ENCODE peak calls at places on chromosome 20, in four cellular contexts. P is stimulated activated CD8-positive, alpha-beta memory T cell treated with anti-CD3 and anti-CD28 coated beads, Interleukin-7, amount 100 ng/mL, for 24 hours; H is HT-29; A is bronchial epithelial cell. Y is an unnamed sample.

GRCh38 chr20:51318058-51318960 is 224.2 kb downstream of the NFATC2 start:
- DNase-seq in P (peak; percentile 37), H (peak; percentile 70), A (no peak), Y (no peak)

GRCh38 chr20:59971428-59971827 is 13.2 kb downstream of the CDH26 start:
- DNase-seq in P (no peak), H (no peak), A (peak; percentile 73), Y (no peak)

GRCh38 chr20:54293526-54293925 is 85.6 kb downstream of the PFDN4 start:
- DNase-seq in P (no peak), H (no peak), A (no peak), Y (no peak)

GRCh38 chr20:2619961-2620595 is 32.4 kb upstream of the NOP56 start:
- DNase-seq in P (no peak), H (no peak), A (peak; percentile 80), Y (no peak)

GRCh38 chr20:14193443-14193842 is 144.0 kb downstream of the FLRT3 start:
- DNase-seq in P (no peak), H (no peak), A (no peak), Y (no peak)

GRCh38 chr20:35776513-35777101 is 4.8 kb downstream of the PHF20 start:
- DNase-seq in P (no peak), H (peak; percentile 52), A (peak; percentile 55), Y (peak; percentile 1)

GRCh38 chr20:15875446-15875845 is 697.8 kb downstream of the KIF16B start:
- DNase-seq in P (no peak), H (no peak), A (no peak), Y (no peak)

GRCh38 chr20:63955281-63955845 is 853 bp downstream of the UCKL1 start:
- DNase-seq in P (no peak), H (peak; percentile 62), A (no peak), Y (no peak)

GRCh38 chr20:1637226-1637625 is 17.4 kb upstream of the SIRPB1 start:
- DNase-seq in P (no peak), H (no peak), A (no peak), Y (no peak)

Y was measured in SHP77.